ENCODE peak calls at places on chromosomes 3 and 15, in seven cellular contexts. One of them, this sample, is unnamed.

GRCh38 chr3:191345334-191345733 is 15.0 kb upstream of the UTS2B start:
- DNase-seq in EL: no peak
- DNase-seq in activated T-helper 1 cell treated with anti-CD3 and anti-CD28 coated beads, Interleukin-12 subunit alpha, Interleukin-12 subunit beta, Interleukin-2, Interleukin-4 antibody, amounts not matched to agents 30 ng/mL and 10 ng/mL and 1 ng/mL, durations not matched to agents 14 hours and 24 hours and 36 hours: no peak
- DNase-seq in ELR: no peak
- DNase-seq in fibroblast of the conjunctiva: no peak
- DNase-seq in iPS-NIHi11: no peak
- DNase-seq in HTR-8/SVneo: no peak
- DNase-seq in this sample: no peak

GRCh38 chr3:54909236-54909635 is 18.6 kb downstream of the LRTM1 start:
- DNase-seq in iPS-NIHi11: no peak
- DNase-seq in ELR: no peak
- DNase-seq in activated T-helper 1 cell treated with anti-CD3 and anti-CD28 coated beads, Interleukin-12 subunit alpha, Interleukin-12 subunit beta, Interleukin-2, Interleukin-4 antibody, amounts not matched to agents 30 ng/mL and 10 ng/mL and 1 ng/mL, durations not matched to agents 14 hours and 24 hours and 36 hours: no peak
- DNase-seq in HTR-8/SVneo: no peak
- DNase-seq in fibroblast of the conjunctiva: no peak
- DNase-seq in EL: no peak
- DNase-seq in this sample: no peak

GRCh38 chr3:140904521-140904920 is 37.1 kb upstream of the SLC25A36 start:
- DNase-seq in iPS-NIHi11: no peak
- DNase-seq in HTR-8/SVneo: no peak
- DNase-seq in EL: no peak
- DNase-seq in activated T-helper 1 cell treated with anti-CD3 and anti-CD28 coated beads, Interleukin-12 subunit alpha, Interleukin-12 subunit beta, Interleukin-2, Interleukin-4 antibody, amounts not matched to agents 30 ng/mL and 10 ng/mL and 1 ng/mL, durations not matched to agents 14 hours and 24 hours and 36 hours: no peak
- DNase-seq in fibroblast of the conjunctiva: no peak
- DNase-seq in ELR: no peak
- DNase-seq in this sample: no peak

GRCh38 chr3:173066044-173066679 is 74.9 kb downstream of the SPATA16 start:
- DNase-seq in activated T-helper 1 cell treated with anti-CD3 and anti-CD28 coated beads, Interleukin-12 subunit alpha, Interleukin-12 subunit beta, Interleukin-2, Interleukin-4 antibody, amounts not matched to agents 30 ng/mL and 10 ng/mL and 1 ng/mL, durations not matched to agents 14 hours and 24 hours and 36 hours: no peak
- DNase-seq in fibroblast of the conjunctiva: peak; percentile 57
- DNase-seq in iPS-NIHi11: no peak
- DNase-seq in EL: peak; percentile 57
- DNase-seq in HTR-8/SVneo: no peak
- DNase-seq in ELR: peak; percentile 38
- DNase-seq in this sample: no peak

GRCh38 chr3:30493912-30494311 is 112.5 kb upstream of the TGFBR2 start:
- DNase-seq in HTR-8/SVneo: no peak
- DNase-seq in EL: peak; percentile 61
- DNase-seq in activated T-helper 1 cell treated with anti-CD3 and anti-CD28 coated beads, Interleukin-12 subunit alpha, Interleukin-12 subunit beta, Interleukin-2, Interleukin-4 antibody, amounts not matched to agents 30 ng/mL and 10 ng/mL and 1 ng/mL, durations not matched to agents 14 hours and 24 hours and 36 hours: no peak
- DNase-seq in ELR: peak; percentile 75
- DNase-seq in iPS-NIHi11: no peak
- DNase-seq in fibroblast of the conjunctiva: peak; percentile 85
- DNase-seq in this sample: no peak

GRCh38 chr3:1138036-1138435 is 45.2 kb downstream of the CNTN6 start:
- DNase-seq in EL: no peak
- DNase-seq in HTR-8/SVneo: no peak
- DNase-seq in iPS-NIHi11: no peak
- DNase-seq in fibroblast of the conjunctiva: no peak
- DNase-seq in activated T-helper 1 cell treated with anti-CD3 and anti-CD28 coated beads, Interleukin-12 subunit alpha, Interleukin-12 subunit beta, Interleukin-2, Interleukin-4 antibody, amounts not matched to agents 30 ng/mL and 10 ng/mL and 1 ng/mL, durations not matched to agents 14 hours and 24 hours and 36 hours: no peak
- DNase-seq in ELR: no peak
- DNase-seq in this sample: no peak

GRCh38 chr15:49887604-49888340 is 231.3 kb downstream of the ATP8B4 start:
- DNase-seq in ELR: no peak
- DNase-seq in activated T-helper 1 cell treated with anti-CD3 and anti-CD28 coated beads, Interleukin-12 subunit alpha, Interleukin-12 subunit beta, Interleukin-2, Interleukin-4 antibody, amounts not matched to agents 30 ng/mL and 10 ng/mL and 1 ng/mL, durations not matched to agents 14 hours and 24 hours and 36 hours: no peak
- DNase-seq in EL: no peak
- DNase-seq in fibroblast of the conjunctiva: no peak
- DNase-seq in iPS-NIHi11: no peak
- DNase-seq in HTR-8/SVneo: no peak
- DNase-seq in this sample: no peak

GRCh38 chr3:160837394-160837975 is 81.5 kb downstream of the PPM1L start:
- DNase-seq in iPS-NIHi11: no peak
- DNase-seq in activated T-helper 1 cell treated with anti-CD3 and anti-CD28 coated beads, Interleukin-12 subunit alpha, Interleukin-12 subunit beta, Interleukin-2, Interleukin-4 antibody, amounts not matched to agents 30 ng/mL and 10 ng/mL and 1 ng/mL, durations not matched to agents 14 hours and 24 hours and 36 hours: no peak
- DNase-seq in EL: no peak
- DNase-seq in fibroblast of the conjunctiva: no peak
- DNase-seq in HTR-8/SVneo: no peak
- DNase-seq in ELR: no peak
- DNase-seq in this sample: no peak

GRCh38 chr15:39828374-39828931 is 45.8 kb upstream of the FSIP1 start:
- DNase-seq in iPS-NIHi11: no peak
- DNase-seq in fibroblast of the conjunctiva: peak; percentile 87
- DNase-seq in ELR: no peak
- DNase-seq in EL: peak; percentile 55
- DNase-seq in activated T-helper 1 cell treated with anti-CD3 and anti-CD28 coated beads, Interleukin-12 subunit alpha, Interleukin-12 subunit beta, Interleukin-2, Interleukin-4 antibody, amounts not matched to agents 30 ng/mL and 10 ng/mL and 1 ng/mL, durations not matched to agents 14 hours and 24 hours and 36 hours: no peak
- DNase-seq in HTR-8/SVneo: no peak
- DNase-seq in this sample: no peak